ENCODE peak calls at places on chromosome 21, in six cellular contexts. R is ELR; H is stomach; X is PC-3; P is SHP77; Y is CD8-positive, alpha-beta memory T cell. C is an unnamed sample.

GRCh38 chr21:45397381-45397780 is 7.6 kb upstream of the COL18A1 start:
- DNase-seq in X (no peak), R (no peak), Y (no peak), P (no peak), H (no peak), C (no peak)

GRCh38 chr21:43864806-43865470 is at the start of gene AGPAT3:
- DNase-seq in P (no peak), X (peak; percentile 15), H (no peak), R (peak; percentile 28), Y (peak; percentile 56), C (no peak)

GRCh38 chr21:25670726-25671125 is 31.7 kb downstream of the JAM2 start:
- DNase-seq in R (no peak), X (no peak), H (no peak), P (no peak), Y (no peak), C (no peak)

GRCh38 chr21:30166171-30166570 is 434 bp downstream of the CLDN17 start:
- DNase-seq in X (no peak), Y (no peak), H (no peak), R (no peak), P (no peak), C (no peak)

GRCh38 chr21:31255846-31256395 is 88.1 kb downstream of the TIAM1 start:
- DNase-seq in X (no peak), H (no peak), P (no peak), Y (no peak), R (no peak), C (no peak)

GRCh38 chr21:43667191-43667904 is 8.0 kb downstream of the RRP1B start:
- DNase-seq in H (no peak), P (no peak), R (peak; percentile 83), X (peak; percentile 45), Y (no peak), C (no peak)

GRCh38 chr21:28212056-28212455 is 780.6 kb downstream of the LTN1 start:
- DNase-seq in P (no peak), Y (no peak), H (no peak), R (no peak), X (no peak), C (no peak)

GRCh38 chr21:25891596-25891995 is 156.8 kb downstream of the GABPA start:
- DNase-seq in Y (no peak), R (no peak), X (no peak), H (no peak), P (no peak), C (no peak)

GRCh38 chr21:37945036-37945435 is 28.8 kb upstream of the KCNJ6 start:
- DNase-seq in P (no peak), Y (no peak), R (no peak), H (no peak), X (no peak), C (no peak)

GRCh38 chr21:45228171-45228641 is 59.5 kb downstream of the POFUT2 start:
- DNase-seq in H (no peak), Y (peak; percentile 94), X (peak; percentile 95), R (peak; percentile 95), P (no peak), C (peak; percentile 84)

GRCh38 chr21:44916965-44917364 is 3.7 kb downstream of the ITGB2 start:
- DNase-seq in X (peak; percentile 94), R (no peak), Y (no peak), P (no peak), H (no peak), C (no peak)

GRCh38 chr21:41371698-41372030 is 9.8 kb downstream of the MX2 start:
- DNase-seq in P (no peak), R (no peak), X (no peak), Y (no peak), H (no peak), C (no peak)

GRCh38 chr21:44736291-44737004 is 25.1 kb upstream of the TSPEAR start:
- DNase-seq in P (peak; percentile 98), H (peak; percentile 77), R (no peak), Y (no peak), X (peak; percentile 93), C (no peak)

GRCh38 chr21:45607021-45607921 is 36.3 kb upstream of the PCBP3 start:
- DNase-seq in H (no peak), P (no peak), X (peak; percentile 86), Y (no peak), R (peak; percentile 67), C (no peak)

GRCh38 chr21:38227401-38227800 is 29.4 kb upstream of the KCNJ15 start:
- DNase-seq in Y (no peak), X (no peak), R (no peak), P (no peak), H (no peak), C (no peak)

GRCh38 chr21:31329431-31330143 is 14.5 kb downstream of the TIAM1 start:
- DNase-seq in X (no peak), R (no peak), P (no peak), H (no peak), Y (no peak), C (no peak)

GRCh38 chr21:43930848-43931384 is 65.9 kb downstream of the AGPAT3 start:
- DNase-seq in H (no peak), R (no peak), P (no peak), Y (no peak), X (no peak), C (no peak)

GRCh38 chr21:46227811-46228344 is 696 bp downstream of the LSS start:
- DNase-seq in R (peak; percentile 19), X (no peak), P (no peak), H (no peak), Y (peak; percentile 44), C (no peak)

GRCh38 chr21:28754127-28754611 is 238.5 kb downstream of the LTN1 start:
- DNase-seq in X (no peak), R (peak; percentile 13), P (no peak), Y (no peak), H (no peak), C (no peak)

GRCh38 chr21:46603228-46603627 is 1.7 kb downstream of the S100B start:
- DNase-seq in X (peak; percentile 23), Y (no peak), P (no peak), R (no peak), H (no peak), C (no peak)

GRCh38 chr21:25733859-25734653 is 648 bp downstream of the ATP5PF start:
- DNase-seq in R (peak; percentile 47), X (peak; percentile 9), P (no peak), H (no peak), Y (peak; percentile 50), C (peak; percentile 2)

GRCh38 chr21:42599962-42600361 is 53.5 kb upstream of the PDE9A start:
- DNase-seq in R (no peak), P (no peak), Y (no peak), X (no peak), H (no peak), C (no peak)

GRCh38 chr21:46634966-46635323 is 529 bp upstream of the PRMT2 start:
- DNase-seq in Y (no peak), R (peak; percentile 88), H (peak; percentile 40), X (peak; percentile 60), P (peak; percentile 40), C (no peak)

GRCh38 chr21:41752231-41752681 is 14.6 kb downstream of the RIPK4 start:
- DNase-seq in Y (no peak), H (no peak), R (peak; percentile 79), P (no peak), X (peak; percentile 81), C (no peak)